ENCODE peak calls at places on chromosomes 2 and 18, in four cellular contexts. One of them, this sample, is unnamed.

GRCh38 chr2:109017017-109017416 is 28.0 kb upstream of the EDAR start:
- DNase-seq in progenitor cell of endocrine pancreas: no peak
- DNase-seq in cardiac fibroblast: no peak
- DNase-seq in sciatic nerve: no peak
- DNase-seq in this sample: no peak

GRCh38 chr18:76412818-76413565 is 82.0 kb downstream of the ZNF516 start:
- DNase-seq in progenitor cell of endocrine pancreas: no peak
- DNase-seq in cardiac fibroblast: peak; percentile 35
- DNase-seq in sciatic nerve: no peak
- DNase-seq in this sample: no peak

GRCh38 chr2:32427672-32428622 is 71.1 kb downstream of the BIRC6 start:
- DNase-seq in progenitor cell of endocrine pancreas: no peak
- DNase-seq in cardiac fibroblast: no peak
- DNase-seq in sciatic nerve: no peak
- DNase-seq in this sample: no peak

GRCh38 chr2:218658671-218659257 is 659 bp downstream of the ZNF142 start:
- DNase-seq in progenitor cell of endocrine pancreas: no peak
- DNase-seq in cardiac fibroblast: peak; percentile 50
- DNase-seq in sciatic nerve: no peak
- DNase-seq in this sample: peak; percentile 33

GRCh38 chr2:74007120-74007519 is 22.4 kb downstream of the TET3 start:
- DNase-seq in progenitor cell of endocrine pancreas: no peak
- DNase-seq in cardiac fibroblast: peak; percentile 80
- DNase-seq in sciatic nerve: no peak
- DNase-seq in this sample: no peak

GRCh38 chr2:71595549-71595948 is 142.2 kb downstream of the DYSF start:
- DNase-seq in progenitor cell of endocrine pancreas: no peak
- DNase-seq in cardiac fibroblast: no peak
- DNase-seq in sciatic nerve: no peak
- DNase-seq in this sample: no peak

GRCh38 chr18:61637319-61637718 is 255.5 kb downstream of the RNF152 start:
- DNase-seq in progenitor cell of endocrine pancreas: no peak
- DNase-seq in cardiac fibroblast: no peak
- DNase-seq in sciatic nerve: no peak
- DNase-seq in this sample: no peak

GRCh38 chr2:205058409-205058808 is 513.1 kb downstream of the PARD3B start:
- DNase-seq in progenitor cell of endocrine pancreas: no peak
- DNase-seq in cardiac fibroblast: peak; percentile 33
- DNase-seq in sciatic nerve: no peak
- DNase-seq in this sample: no peak

GRCh38 chr18:74856967-74857366 is 259.3 kb downstream of the ZNF407 start:
- DNase-seq in progenitor cell of endocrine pancreas: no peak
- DNase-seq in cardiac fibroblast: no peak
- DNase-seq in sciatic nerve: no peak
- DNase-seq in this sample: no peak

This sample was measured in MV-4-11.